ENCODE peak calls at places on chromosome 15, in six cellular contexts. E is GM12891, C is GM12878, K is K562, V is HepG2, O is H1. M is an unnamed sample.

GRCh38 chr15:45136378-45136764 is 6.6 kb downstream of the DUOX1 start:
- DNase-seq in V (no peak), C (no peak), O (peak; percentile 64), E (no peak), K (peak; percentile 50), M (no peak)

GRCh38 chr15:32053717-32054116 is 23.4 kb downstream of the CHRNA7 start:
- DNase-seq in E (no peak), K (no peak), C (no peak), O (no peak), V (no peak), M (no peak)

GRCh38 chr15:52822475-52822874 is 32.3 kb upstream of the ONECUT1 start:
- DNase-seq in K (no peak), E (no peak), C (no peak), V (no peak), O (no peak), M (no peak)

GRCh38 chr15:77508541-77509505 is 88.1 kb downstream of the HMG20A start:
- DNase-seq in E (no peak), K (no peak), V (no peak), O (no peak), C (no peak), M (no peak)

GRCh38 chr15:43360821-43361220 is 10.0 kb downstream of the ZSCAN29 start:
- DNase-seq in O (no peak), V (no peak), E (no peak), C (no peak), K (no peak), M (no peak)

GRCh38 chr15:44535509-44536297 is 1.2 kb upstream of the EIF3J start:
- DNase-seq in K (no peak), C (no peak), V (peak; percentile 15), E (no peak), O (peak; percentile 44), M (peak; percentile 19)

GRCh38 chr15:50751394-50751793 is 14.1 kb downstream of the SPPL2A start:
- DNase-seq in V (no peak), O (no peak), E (no peak), C (no peak), K (no peak), M (no peak)

GRCh38 chr15:47434641-47435040 is 282.7 kb upstream of the SEMA6D start:
- DNase-seq in O (no peak), V (no peak), K (no peak), E (no peak), C (no peak), M (no peak)

DNA sequence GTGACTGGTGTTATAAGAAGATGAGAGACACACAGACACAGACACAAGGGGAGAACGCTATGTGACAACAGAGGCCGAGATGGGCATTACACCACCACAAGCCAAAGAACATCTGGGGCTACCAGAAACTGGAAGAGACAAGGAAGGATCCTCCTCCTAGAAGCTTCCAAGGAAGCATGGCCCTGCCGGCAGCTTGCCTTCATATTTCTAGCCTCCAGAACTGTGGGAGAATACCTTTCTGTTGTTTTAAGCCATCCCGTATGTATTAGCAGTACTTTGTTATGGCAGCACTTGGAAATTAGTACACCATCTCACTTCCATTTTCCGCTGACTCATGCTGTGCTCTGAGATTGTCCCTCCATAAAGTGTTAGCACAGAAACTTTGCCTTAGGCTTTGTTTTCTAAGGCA is 38.7 kb upstream of the CA12 start:
- DNase-seq in E (no peak), C (no peak), V (no peak), K (peak; percentile 54), O (no peak), M (no peak)
- TF ChIP-seq TAF1 in E (no peak), C (no peak), V (no peak), K (no peak), O (no peak), M (no peak)

GRCh38 chr15:96893159-96893906 is 562.8 kb downstream of the NR2F2 start:
- DNase-seq in C (no peak), E (no peak), O (no peak), K (no peak), V (no peak), M (no peak)

GRCh38 chr15:96896766-96897165 is 566.3 kb downstream of the NR2F2 start:
- DNase-seq in K (no peak), E (no peak), V (no peak), O (no peak), C (no peak), M (no peak)

GRCh38 chr15:96889734-96890480 is 559.4 kb downstream of the NR2F2 start:
- DNase-seq in O (no peak), E (no peak), V (no peak), C (no peak), K (no peak), M (no peak)

GRCh38 chr15:96888764-96889163 is 558.3 kb downstream of the NR2F2 start:
- DNase-seq in C (no peak), O (no peak), E (no peak), K (no peak), V (no peak), M (no peak)

DNA sequence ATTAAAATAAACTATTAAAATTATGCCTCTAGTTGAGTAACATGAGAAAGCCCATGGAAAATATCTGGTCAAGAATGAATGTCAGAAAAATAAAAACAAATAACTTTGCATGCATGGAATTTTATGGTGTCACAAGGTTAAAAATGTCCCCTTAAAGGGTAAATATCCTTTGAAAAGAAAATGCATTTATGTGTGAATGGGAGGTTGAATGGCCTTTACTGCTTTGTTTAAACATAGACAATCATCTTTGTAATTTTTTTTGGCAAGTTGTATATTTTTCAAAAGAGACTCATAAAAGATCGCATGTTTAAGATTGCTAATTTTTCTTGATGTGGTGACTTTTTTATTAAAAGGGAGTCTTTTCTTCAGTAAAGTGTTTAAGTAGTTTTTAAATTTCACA is 564.2 kb downstream of the NR2F2 start:
- DNase-seq in O (no peak), K (no peak), V (no peak), E (no peak), C (no peak), M (no peak)
- TF ChIP-seq POLR2A in O (no peak), K (no peak), V (no peak), E (no peak), C (no peak), M (no peak)

GRCh38 chr15:101131489-101132389 is 120.1 kb downstream of the CHSY1 start:
- DNase-seq in O (no peak), V (no peak), E (no peak), K (no peak), C (no peak), M (no peak)
- TF ChIP-seq POLR2AphosphoS5 in O (no peak), V (no peak), E (no peak), K (no peak), C (no peak), M (no peak)

GRCh38 chr15:69782155-69782658 is 315.5 kb downstream of the TLE3 start:
- DNase-seq in O (no peak), K (no peak), C (no peak), E (no peak), V (no peak), M (no peak)
- TF ChIP-seq TAF1 in O (no peak), K (no peak), C (no peak), E (no peak), V (no peak), M (no peak)

GRCh38 chr15:58179741-58180381 is 41.7 kb downstream of the AQP9 start:
- DNase-seq in V (no peak), E (no peak), O (no peak), C (no peak), K (peak; percentile 33), M (no peak)
- TF ChIP-seq POLR2A in V (no peak), E (no peak), O (no peak), C (no peak), K (no peak), M (no peak)

DNA sequence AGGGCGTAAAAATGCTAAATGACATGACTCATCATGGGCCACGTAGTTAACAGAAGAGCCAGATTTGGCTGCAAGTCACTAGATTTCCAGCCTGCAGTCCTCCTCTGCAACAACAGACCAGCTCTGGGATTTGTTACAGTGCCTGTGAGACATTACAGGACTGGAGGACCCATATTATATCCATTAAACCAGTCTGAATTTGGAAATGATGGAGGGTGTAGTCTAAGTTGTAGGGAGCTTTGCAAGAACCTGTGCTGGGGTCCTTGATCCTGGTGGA is 10.8 kb downstream of the ZNF774 start:
- DNase-seq in K (no peak), V (no peak), E (no peak), O (no peak), C (no peak), M (no peak)
- TF ChIP-seq POLR2AphosphoS5 in K (no peak), V (no peak), E (no peak), O (no peak), C (no peak), M (no peak)